ENCODE peak calls at places on chromosome 19, in eight cellular contexts. One of them, this sample, is unnamed.

GRCh38 chr19:18208098-18208951 is 4.5 kb upstream of the RAB3A start:
- DNase-seq in vagina: no peak
- DNase-seq in upper lobe of left lung: peak
- DNase-seq in spleen: peak
- DNase-seq in transverse colon: peak
- DNase-seq in endothelial cell of umbilical vein: peak
- DNase-seq in stomach: no peak
- DNase-seq in HepG2: no peak
- DNase-seq in this sample: no peak

GRCh38 chr19:23190341-23190740 is 59.9 kb downstream of the ZNF724 start:
- DNase-seq in endothelial cell of umbilical vein: no peak
- DNase-seq in HepG2: no peak
- DNase-seq in stomach: no peak
- DNase-seq in upper lobe of left lung: peak
- DNase-seq in spleen: no peak
- DNase-seq in vagina: no peak
- DNase-seq in transverse colon: no peak
- DNase-seq in this sample: no peak

GRCh38 chr19:56350416-56351045 is 35.9 kb upstream of the ZSCAN5A start:
- DNase-seq in upper lobe of left lung: no peak
- DNase-seq in HepG2: peak
- DNase-seq in stomach: peak
- DNase-seq in transverse colon: peak
- DNase-seq in spleen: no peak
- DNase-seq in endothelial cell of umbilical vein: peak
- DNase-seq in vagina: no peak
- DNase-seq in this sample: no peak

GRCh38 chr19:49340069-49340864 is 5.1 kb downstream of the CD37 start:
- DNase-seq in upper lobe of left lung: peak
- DNase-seq in HepG2: peak
- DNase-seq in endothelial cell of umbilical vein: peak
- DNase-seq in vagina: no peak
- DNase-seq in transverse colon: peak
- DNase-seq in stomach: peak
- DNase-seq in spleen: peak
- DNase-seq in this sample: peak

GRCh38 chr19:51131780-51132680 is 7.3 kb downstream of the SIGLEC9 start:
- DNase-seq in spleen: peak
- DNase-seq in HepG2: no peak
- DNase-seq in vagina: no peak
- DNase-seq in transverse colon: peak
- DNase-seq in endothelial cell of umbilical vein: peak
- DNase-seq in stomach: peak
- DNase-seq in upper lobe of left lung: no peak
- DNase-seq in this sample: no peak

GRCh38 chr19:19643158-19644053 is at the start of gene GMIP:
- DNase-seq in endothelial cell of umbilical vein: peak
- DNase-seq in vagina: no peak
- DNase-seq in stomach: peak
- DNase-seq in upper lobe of left lung: peak
- DNase-seq in HepG2: peak
- DNase-seq in spleen: peak
- DNase-seq in transverse colon: peak
- DNase-seq in this sample: peak

GRCh38 chr19:17888260-17888659 is 16.5 kb downstream of the SLC5A5 start:
- DNase-seq in upper lobe of left lung: no peak
- DNase-seq in vagina: no peak
- DNase-seq in stomach: no peak
- DNase-seq in transverse colon: no peak
- DNase-seq in endothelial cell of umbilical vein: no peak
- DNase-seq in HepG2: no peak
- DNase-seq in spleen: no peak
- DNase-seq in this sample: no peak

GRCh38 chr19:40219721-40220276 is 1.6 kb upstream of the TTC9B start:
- DNase-seq in vagina: no peak
- DNase-seq in spleen: no peak
- DNase-seq in stomach: no peak
- DNase-seq in endothelial cell of umbilical vein: peak
- DNase-seq in upper lobe of left lung: no peak
- DNase-seq in HepG2: no peak
- DNase-seq in transverse colon: no peak
- DNase-seq in this sample: no peak

GRCh38 chr19:38849147-38849745 is 540 bp downstream of the HNRNPL start:
- DNase-seq in upper lobe of left lung: peak
- DNase-seq in stomach: peak
- DNase-seq in endothelial cell of umbilical vein: peak
- DNase-seq in transverse colon: peak
- DNase-seq in spleen: peak
- DNase-seq in HepG2: peak
- DNase-seq in vagina: no peak
- DNase-seq in this sample: peak

GRCh38 chr19:38849746-38850230 is at the start of gene HNRNPL:
- DNase-seq in transverse colon: peak
- DNase-seq in spleen: peak
- DNase-seq in endothelial cell of umbilical vein: no peak
- DNase-seq in HepG2: no peak
- DNase-seq in upper lobe of left lung: peak
- DNase-seq in vagina: no peak
- DNase-seq in stomach: peak
- DNase-seq in this sample: peak

GRCh38 chr19:38851622-38852230 is 1.9 kb upstream of the HNRNPL start:
- DNase-seq in upper lobe of left lung: peak
- DNase-seq in stomach: peak
- DNase-seq in HepG2: peak
- DNase-seq in spleen: peak
- DNase-seq in transverse colon: peak
- DNase-seq in vagina: no peak
- DNase-seq in endothelial cell of umbilical vein: peak
- DNase-seq in this sample: peak

GRCh38 chr19:38850976-38851621 is 1.3 kb upstream of the HNRNPL start:
- DNase-seq in endothelial cell of umbilical vein: peak
- DNase-seq in HepG2: no peak
- DNase-seq in transverse colon: peak
- DNase-seq in vagina: no peak
- DNase-seq in stomach: no peak
- DNase-seq in spleen: peak
- DNase-seq in upper lobe of left lung: peak
- DNase-seq in this sample: no peak

GRCh38 chr19:38850231-38850975 is 617 bp upstream of the HNRNPL start:
- DNase-seq in vagina: peak
- DNase-seq in stomach: peak
- DNase-seq in HepG2: peak
- DNase-seq in endothelial cell of umbilical vein: peak
- DNase-seq in spleen: peak
- DNase-seq in transverse colon: peak
- DNase-seq in upper lobe of left lung: peak
- DNase-seq in this sample: peak
- TF ChIP-seq POLR2AphosphoS5 in vagina: peak
- TF ChIP-seq POLR2AphosphoS5 in stomach: peak
- TF ChIP-seq POLR2AphosphoS5 in HepG2: peak
- TF ChIP-seq POLR2AphosphoS5 in endothelial cell of umbilical vein: peak
- TF ChIP-seq POLR2AphosphoS5 in spleen: peak
- TF ChIP-seq POLR2AphosphoS5 in transverse colon: peak
- TF ChIP-seq POLR2AphosphoS5 in upper lobe of left lung: peak
- TF ChIP-seq POLR2AphosphoS5 in this sample: peak

GRCh38 chr19:45882652-45883585 is 3.0 kb downstream of the IRF2BP1 start:
- DNase-seq in upper lobe of left lung: peak
- DNase-seq in spleen: peak
- DNase-seq in vagina: no peak
- DNase-seq in transverse colon: peak
- DNase-seq in stomach: peak
- DNase-seq in HepG2: peak
- DNase-seq in endothelial cell of umbilical vein: peak
- DNase-seq in this sample: peak
- TF ChIP-seq POLR2A in upper lobe of left lung: peak
- TF ChIP-seq POLR2A in spleen: no peak
- TF ChIP-seq POLR2A in vagina: no peak
- TF ChIP-seq POLR2A in transverse colon: peak
- TF ChIP-seq POLR2A in stomach: no peak
- TF ChIP-seq POLR2A in HepG2: peak
- TF ChIP-seq POLR2A in endothelial cell of umbilical vein: no peak
- TF ChIP-seq POLR2A in this sample: no peak

GRCh38 chr19:13795595-13796300 is 505 bp downstream of the ZSWIM4 start:
- DNase-seq in endothelial cell of umbilical vein: peak
- DNase-seq in vagina: no peak
- DNase-seq in HepG2: no peak
- DNase-seq in transverse colon: no peak
- DNase-seq in spleen: no peak
- DNase-seq in upper lobe of left lung: no peak
- DNase-seq in stomach: no peak
- DNase-seq in this sample: no peak
- TF ChIP-seq POLR2AphosphoS5 in endothelial cell of umbilical vein: no peak
- TF ChIP-seq POLR2AphosphoS5 in vagina: no peak
- TF ChIP-seq POLR2AphosphoS5 in HepG2: no peak
- TF ChIP-seq POLR2AphosphoS5 in transverse colon: no peak
- TF ChIP-seq POLR2AphosphoS5 in spleen: no peak
- TF ChIP-seq POLR2AphosphoS5 in upper lobe of left lung: no peak
- TF ChIP-seq POLR2AphosphoS5 in stomach: no peak
- TF ChIP-seq POLR2AphosphoS5 in this sample: no peak

GRCh38 chr19:8044018-8044417 is 8.5 kb upstream of the CCL25 start:
- DNase-seq in stomach: no peak
- DNase-seq in vagina: no peak
- DNase-seq in transverse colon: no peak
- DNase-seq in upper lobe of left lung: no peak
- DNase-seq in spleen: peak
- DNase-seq in endothelial cell of umbilical vein: no peak
- DNase-seq in HepG2: no peak
- DNase-seq in this sample: no peak
- TF ChIP-seq POLR2A in stomach: no peak
- TF ChIP-seq POLR2A in vagina: no peak
- TF ChIP-seq POLR2A in transverse colon: no peak
- TF ChIP-seq POLR2A in upper lobe of left lung: no peak
- TF ChIP-seq POLR2A in spleen: no peak
- TF ChIP-seq POLR2A in endothelial cell of umbilical vein: no peak
- TF ChIP-seq POLR2A in HepG2: no peak
- TF ChIP-seq POLR2A in this sample: no peak

GRCh38 chr19:53878786-53879144 is 3.2 kb upstream of the PRKCG start:
- DNase-seq in upper lobe of left lung: no peak
- DNase-seq in endothelial cell of umbilical vein: peak
- DNase-seq in stomach: no peak
- DNase-seq in HepG2: no peak
- DNase-seq in transverse colon: no peak
- DNase-seq in vagina: no peak
- DNase-seq in spleen: no peak
- DNase-seq in this sample: no peak

GRCh38 chr19:53874384-53874995 is 6.8 kb downstream of the MYADM start:
- DNase-seq in endothelial cell of umbilical vein: no peak
- DNase-seq in HepG2: no peak
- DNase-seq in upper lobe of left lung: no peak
- DNase-seq in vagina: no peak
- DNase-seq in stomach: no peak
- DNase-seq in transverse colon: no peak
- DNase-seq in spleen: no peak
- DNase-seq in this sample: no peak

GRCh38 chr19:53877361-53877766 is 4.6 kb upstream of the PRKCG start:
- DNase-seq in spleen: no peak
- DNase-seq in vagina: no peak
- DNase-seq in endothelial cell of umbilical vein: no peak
- DNase-seq in transverse colon: no peak
- DNase-seq in stomach: no peak
- DNase-seq in HepG2: no peak
- DNase-seq in upper lobe of left lung: no peak
- DNase-seq in this sample: no peak

GRCh38 chr19:53875602-53876340 is 6.2 kb upstream of the PRKCG start:
- DNase-seq in HepG2: no peak
- DNase-seq in spleen: no peak
- DNase-seq in stomach: no peak
- DNase-seq in transverse colon: no peak
- DNase-seq in endothelial cell of umbilical vein: no peak
- DNase-seq in vagina: no peak
- DNase-seq in upper lobe of left lung: no peak
- DNase-seq in this sample: no peak

DNA sequence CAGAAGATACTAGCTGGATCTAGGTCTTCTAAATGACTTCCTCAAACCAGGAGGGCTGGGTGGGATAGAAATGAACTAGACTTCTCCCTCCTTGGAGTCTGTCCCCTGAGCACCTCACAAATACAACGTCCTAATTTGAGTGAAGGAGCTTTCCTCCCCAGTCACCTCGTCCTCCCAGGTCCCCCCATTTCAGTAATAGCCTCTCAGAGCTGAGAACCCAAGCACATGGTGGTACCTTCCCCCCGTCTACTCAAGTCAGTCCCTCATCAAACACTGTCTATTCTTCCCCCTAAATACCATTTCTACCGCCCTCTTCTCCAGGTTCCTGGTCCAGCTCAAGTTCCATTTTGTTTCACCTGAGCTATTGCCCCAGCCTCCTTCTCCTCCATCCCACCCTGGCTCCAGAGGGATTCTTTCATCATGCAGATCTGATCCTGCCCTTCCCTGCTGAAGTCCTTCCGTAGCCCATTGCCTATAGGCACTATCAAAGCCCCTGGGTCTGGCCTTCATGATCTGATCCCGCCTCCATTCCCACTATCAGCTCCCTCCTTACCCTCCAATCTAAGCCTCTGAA is 5.3 kb upstream of the PRKCG start:
- DNase-seq in transverse colon: no peak
- DNase-seq in upper lobe of left lung: no peak
- DNase-seq in vagina: no peak
- DNase-seq in spleen: no peak
- DNase-seq in stomach: no peak
- DNase-seq in HepG2: no peak
- DNase-seq in endothelial cell of umbilical vein: no peak
- DNase-seq in this sample: no peak
- TF ChIP-seq POLR2AphosphoS5 in transverse colon: no peak
- TF ChIP-seq POLR2AphosphoS5 in upper lobe of left lung: no peak
- TF ChIP-seq POLR2AphosphoS5 in vagina: no peak
- TF ChIP-seq POLR2AphosphoS5 in spleen: no peak
- TF ChIP-seq POLR2AphosphoS5 in stomach: no peak
- TF ChIP-seq POLR2AphosphoS5 in HepG2: peak
- TF ChIP-seq POLR2AphosphoS5 in endothelial cell of umbilical vein: no peak
- TF ChIP-seq POLR2AphosphoS5 in this sample: no peak

GRCh38 chr19:1769645-1769985 is 16.3 kb downstream of the ONECUT3 start:
- DNase-seq in spleen: no peak
- DNase-seq in transverse colon: no peak
- DNase-seq in stomach: no peak
- DNase-seq in vagina: no peak
- DNase-seq in endothelial cell of umbilical vein: no peak
- DNase-seq in upper lobe of left lung: no peak
- DNase-seq in HepG2: no peak
- DNase-seq in this sample: no peak
- TF ChIP-seq POLR2A in spleen: no peak
- TF ChIP-seq POLR2A in transverse colon: no peak
- TF ChIP-seq POLR2A in stomach: no peak
- TF ChIP-seq POLR2A in vagina: no peak
- TF ChIP-seq POLR2A in endothelial cell of umbilical vein: no peak
- TF ChIP-seq POLR2A in upper lobe of left lung: no peak
- TF ChIP-seq POLR2A in HepG2: no peak
- TF ChIP-seq POLR2A in this sample: no peak